ENCODE peak calls at places on chromosomes 6 and 20, in seven cellular contexts. X, F, I, T, P, W and D are unnamed samples.

GRCh38 chr6:26330835-26331808 is 33.9 kb upstream of the BTN3A2 start:
- DNase-seq in W (no peak), I (no peak), F (no peak), X (no peak), T (no peak), P (no peak), D (no peak)

GRCh38 chr6:82088978-82089855 is 158.3 kb downstream of the IBTK start:
- DNase-seq in X (no peak), I (no peak), P (no peak), F (no peak), W (no peak), T (no peak), D (no peak)

GRCh38 chr6:3888153-3888957 is 39.2 kb downstream of the FAM50B start:
- DNase-seq in X (peak), F (peak), T (no peak), P (no peak), I (no peak), W (no peak), D (no peak)

GRCh38 chr6:113979930-113980329 is 9.0 kb upstream of the HDAC2 start:
- DNase-seq in T (no peak), P (no peak), I (no peak), F (no peak), W (no peak), X (no peak), D (no peak)

GRCh38 chr20:51424270-51425041 is 118.1 kb downstream of the NFATC2 start:
- DNase-seq in P (no peak), I (no peak), F (no peak), W (no peak), T (no peak), X (no peak), D (no peak)

GRCh38 chr20:41268917-41269652 is 48.4 kb downstream of the ZHX3 start:
- DNase-seq in I (no peak), T (no peak), F (no peak), W (no peak), X (no peak), P (no peak), D (no peak)

GRCh38 chr6:129835691-129836090 is 25.4 kb downstream of the TMEM244 start:
- DNase-seq in I (no peak), T (no peak), W (no peak), P (no peak), X (no peak), F (no peak), D (no peak)

GRCh38 chr6:8277769-8278168 is 157.6 kb downstream of the SLC35B3 start:
- DNase-seq in X (no peak), W (no peak), T (no peak), I (no peak), F (no peak), P (no peak), D (no peak)

GRCh38 chr20:20134941-20135572 is 82.7 kb downstream of the CFAP61 start:
- DNase-seq in W (no peak), F (no peak), X (no peak), P (no peak), T (no peak), I (no peak), D (no peak)

GRCh38 chr6:113630738-113631535 is 226.2 kb upstream of the MARCKS start:
- DNase-seq in W (no peak), I (no peak), P (no peak), T (no peak), X (peak), F (no peak), D (no peak)

GRCh38 chr6:89750338-89750737 is 69.3 kb downstream of the MDN1 start:
- DNase-seq in F (no peak), P (no peak), W (no peak), X (no peak), T (no peak), I (no peak), D (no peak)

GRCh38 chr6:89310929-89311328 is 4.2 kb downstream of the GABRR2 start:
- DNase-seq in P (no peak), X (no peak), F (no peak), W (no peak), I (no peak), T (no peak), D (no peak)

GRCh38 chr6:24927985-24928735 is 7.6 kb downstream of the RIPOR2 start:
- DNase-seq in P (no peak), F (no peak), X (no peak), T (no peak), I (no peak), W (no peak), D (no peak)

GRCh38 chr6:24931296-24931695 is 4.5 kb downstream of the RIPOR2 start:
- DNase-seq in F (no peak), X (no peak), W (no peak), I (no peak), P (no peak), T (no peak), D (no peak)

GRCh38 chr6:24930386-24930785 is 5.4 kb downstream of the RIPOR2 start:
- DNase-seq in I (no peak), X (no peak), P (no peak), W (no peak), F (no peak), T (no peak), D (no peak)

GRCh38 chr6:24927234-24927955 is 8.4 kb downstream of the RIPOR2 start:
- DNase-seq in T (no peak), P (no peak), W (no peak), X (no peak), F (no peak), I (no peak), D (no peak)

DNA sequence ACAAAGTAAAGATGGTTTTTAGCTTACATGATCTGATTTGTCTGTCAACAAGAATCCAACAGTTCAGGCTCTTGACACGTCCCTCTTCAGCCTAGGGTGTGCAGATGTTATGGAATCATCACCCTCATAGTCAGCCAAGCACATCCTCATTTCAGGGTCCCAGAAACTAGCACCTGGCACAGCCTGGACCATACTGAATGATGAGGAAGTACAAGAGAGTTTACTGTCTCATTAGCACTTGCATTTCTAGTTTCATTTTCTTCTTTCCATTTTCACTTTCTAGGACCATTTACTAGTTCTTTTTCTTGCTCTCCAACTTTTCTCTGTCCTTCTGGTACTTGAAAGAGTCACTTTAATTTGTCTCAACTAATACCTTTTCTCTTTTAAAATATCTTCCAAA is 6.5 kb downstream of the RIPOR2 start:
- DNase-seq in T (peak), W (no peak), F (no peak), X (no peak), I (no peak), P (no peak), D (no peak)
- H3K27ac ChIP-seq in T (no peak), W (no peak), F (no peak), X (no peak), I (no peak), P (no peak), D (no peak)

GRCh38 chr20:34300809-34301586 is 2.2 kb downstream of the AHCY start:
- DNase-seq in I (no peak), W (no peak), X (no peak), T (no peak), F (no peak), P (no peak), D (no peak)
- H3K4me3 ChIP-seq in I (no peak), W (no peak), X (no peak), T (no peak), F (no peak), P (peak), D (peak)

DNA sequence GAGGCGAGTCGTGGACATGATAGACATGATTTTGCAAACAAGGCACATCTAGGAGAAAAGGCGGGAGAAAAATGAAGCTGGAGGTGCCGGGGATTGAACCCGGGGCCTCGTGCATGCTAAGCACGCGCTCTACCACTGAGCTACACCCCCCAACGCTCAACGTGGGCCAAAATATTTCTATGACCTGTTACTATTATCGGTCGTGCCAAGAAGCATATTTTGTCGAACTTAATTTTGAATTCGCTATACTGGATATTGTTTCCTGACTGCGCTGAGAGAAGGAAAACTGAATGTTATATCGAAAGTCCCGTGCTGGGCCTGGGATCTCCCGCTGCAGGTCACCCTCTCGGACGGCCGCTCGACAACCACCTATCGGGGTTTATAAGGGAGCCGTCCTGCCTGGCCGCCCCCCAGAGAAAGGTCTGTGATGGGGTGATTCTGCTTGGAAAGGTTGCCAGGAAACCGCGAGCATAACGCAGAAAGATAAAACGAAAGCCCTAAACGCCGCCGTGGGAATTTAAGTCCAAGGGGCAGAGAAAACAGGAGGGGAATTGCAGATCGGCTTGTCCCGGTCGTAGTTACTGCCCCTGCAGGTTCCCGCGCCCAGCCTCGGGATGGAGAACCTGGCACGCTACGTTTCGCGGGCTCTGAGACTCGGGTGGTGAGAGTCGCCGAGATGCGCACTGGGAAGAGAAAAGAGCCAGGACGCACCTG is 60.0 kb downstream of the TRIM27 start:
- DNase-seq in F (peak), T (peak), I (peak), W (peak), X (peak), P (peak), D (no peak)
- TF ChIP-seq POLR2AphosphoS5 in F (peak), T (peak), I (peak), W (no peak), X (no peak), P (peak), D (no peak)

GRCh38 chr6:72371473-72371872 is 250.4 kb upstream of the KCNQ5 start:
- DNase-seq in F (no peak), W (no peak), X (no peak), I (no peak), P (no peak), T (no peak), D (no peak)

GRCh38 chr6:72374172-72374571 is 247.7 kb upstream of the KCNQ5 start:
- DNase-seq in F (no peak), X (no peak), I (no peak), T (no peak), W (no peak), P (no peak), D (peak)

GRCh38 chr6:72376736-72377135 is 245.1 kb upstream of the KCNQ5 start:
- DNase-seq in F (no peak), X (no peak), I (no peak), T (no peak), P (no peak), W (no peak), D (no peak)

GRCh38 chr6:72374864-72375263 is 247.0 kb upstream of the KCNQ5 start:
- DNase-seq in X (no peak), W (no peak), T (no peak), P (no peak), F (no peak), I (no peak), D (no peak)
- H3K27ac ChIP-seq in X (no peak), W (no peak), T (no peak), P (no peak), F (no peak), I (no peak), D (no peak)

GRCh38 chr20:12252793-12253192 is 335.1 kb downstream of the BTBD3 start:
- DNase-seq in T (peak), X (no peak), I (no peak), P (no peak), F (no peak), W (no peak), D (no peak)

GRCh38 chr20:12255571-12255970 is 337.9 kb downstream of the BTBD3 start:
- DNase-seq in W (no peak), I (no peak), T (peak), P (peak), X (no peak), F (no peak), D (no peak)
- H3K4me3 ChIP-seq in W (no peak), I (no peak), T (no peak), P (no peak), X (no peak), F (no peak), D (no peak)

DNA sequence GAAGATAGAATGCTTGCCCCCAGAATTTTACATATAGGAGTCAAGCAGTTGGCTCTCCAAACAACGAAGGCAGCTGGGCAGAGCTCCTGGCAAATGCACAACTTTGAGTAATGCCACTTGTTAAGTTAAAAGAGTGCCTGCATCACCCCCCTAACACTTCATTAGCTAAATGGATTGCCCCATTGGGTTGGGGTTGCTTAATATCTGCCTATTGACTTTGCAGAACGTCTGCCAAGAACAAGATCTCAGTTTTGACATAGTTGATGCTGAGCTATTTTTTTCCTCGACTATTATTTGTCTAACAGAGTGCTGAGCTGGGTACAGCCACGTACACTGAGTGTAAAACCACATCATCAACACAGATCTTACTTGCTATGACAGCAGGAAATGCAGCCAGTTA is 12.1 kb downstream of the ANKRD60 start:
- DNase-seq in P (no peak), F (no peak), I (no peak), T (no peak), W (no peak), X (no peak), D (no peak)
- TF ChIP-seq POLR2AphosphoS5 in P (no peak), F (no peak), I (no peak), T (no peak), W (no peak), X (no peak), D (no peak)

DNA sequence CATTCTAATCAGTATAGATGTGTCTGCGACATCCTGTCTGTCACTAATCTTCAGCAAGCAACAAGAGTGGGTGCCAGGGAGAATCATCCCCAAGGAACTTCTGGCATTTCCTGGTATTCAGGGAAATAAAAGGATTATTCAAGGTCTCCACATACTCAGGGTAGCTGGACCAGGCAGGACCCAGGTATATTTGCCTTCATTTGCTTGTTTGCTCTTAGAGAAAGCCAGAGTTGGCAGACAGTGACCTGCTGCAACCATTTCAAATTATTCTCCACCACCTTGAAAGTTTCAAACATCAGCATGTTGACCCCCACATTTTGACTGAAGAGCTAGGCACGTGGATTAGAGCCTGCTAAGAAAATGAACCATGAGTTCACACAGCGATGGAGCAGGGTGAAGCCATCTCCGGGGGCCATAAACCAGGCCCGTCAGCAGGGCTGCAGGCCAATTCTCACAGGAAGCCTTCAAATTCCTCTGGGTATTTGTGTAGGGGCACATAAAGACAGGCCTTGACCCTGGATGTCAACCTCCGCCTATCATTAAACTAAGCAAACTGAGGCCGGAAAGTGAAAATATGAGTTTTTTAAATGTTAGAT is 33.0 kb downstream of the TRAM2 start:
- DNase-seq in P (no peak), F (no peak), X (no peak), W (no peak), T (no peak), I (no peak), D (no peak)
- H3K27ac ChIP-seq in P (no peak), F (peak), X (peak), W (peak), T (peak), I (peak), D (no peak)